ENCODE peak calls at places on chromosomes 12 and 14, in seven cellular contexts. One of them, this sample, is unnamed.

GRCh38 chr12:2112401-2112800 is 59.6 kb downstream of the CACNA1C start:
- DNase-seq in stomach: no peak
- DNase-seq in GM23338: no peak
- DNase-seq in HepG2: no peak
- DNase-seq in upper lobe of left lung: no peak
- DNase-seq in spleen: no peak
- DNase-seq in K562: no peak
- DNase-seq in this sample: no peak

GRCh38 chr14:77622562-77622961 is 6.1 kb upstream of the SPTLC2 start:
- DNase-seq in stomach: peak; percentile 87
- DNase-seq in GM23338: no peak
- DNase-seq in HepG2: no peak
- DNase-seq in upper lobe of left lung: peak; percentile 89
- DNase-seq in spleen: no peak
- DNase-seq in K562: no peak
- DNase-seq in this sample: no peak

GRCh38 chr12:118358008-118358359 is 14.7 kb downstream of the TAOK3 start:
- DNase-seq in stomach: no peak
- DNase-seq in GM23338: no peak
- DNase-seq in HepG2: no peak
- DNase-seq in upper lobe of left lung: no peak
- DNase-seq in spleen: no peak
- DNase-seq in K562: no peak
- DNase-seq in this sample: no peak

GRCh38 chr12:89862511-89863331 is 154.1 kb upstream of the ATP2B1 start:
- DNase-seq in stomach: no peak
- DNase-seq in GM23338: no peak
- DNase-seq in HepG2: no peak
- DNase-seq in upper lobe of left lung: peak; percentile 58
- DNase-seq in spleen: peak; percentile 72
- DNase-seq in K562: peak; percentile 16
- DNase-seq in this sample: no peak

GRCh38 chr12:131723532-131723931 is 12.6 kb downstream of the SFSWAP start:
- DNase-seq in stomach: no peak
- DNase-seq in GM23338: peak; percentile 87
- DNase-seq in HepG2: no peak
- DNase-seq in upper lobe of left lung: no peak
- DNase-seq in spleen: no peak
- DNase-seq in K562: no peak
- DNase-seq in this sample: no peak

GRCh38 chr12:29717540-29718100 is 66.1 kb downstream of the TMTC1 start:
- DNase-seq in stomach: no peak
- DNase-seq in GM23338: no peak
- DNase-seq in HepG2: no peak
- DNase-seq in upper lobe of left lung: no peak
- DNase-seq in spleen: no peak
- DNase-seq in K562: no peak
- DNase-seq in this sample: no peak

GRCh38 chr14:69315302-69315701 is 55.3 kb downstream of the GALNT16 start:
- DNase-seq in stomach: no peak
- DNase-seq in GM23338: no peak
- DNase-seq in HepG2: no peak
- DNase-seq in upper lobe of left lung: no peak
- DNase-seq in spleen: peak; percentile 41
- DNase-seq in K562: peak; percentile 21
- DNase-seq in this sample: no peak

GRCh38 chr12:98385636-98386035 is 129.8 kb upstream of the TMPO start:
- DNase-seq in stomach: no peak
- DNase-seq in GM23338: no peak
- DNase-seq in HepG2: no peak
- DNase-seq in upper lobe of left lung: no peak
- DNase-seq in spleen: no peak
- DNase-seq in K562: no peak
- DNase-seq in this sample: no peak

GRCh38 chr12:109993091-109993490 is 3.1 kb downstream of the GIT2 start:
- DNase-seq in stomach: no peak
- DNase-seq in GM23338: no peak
- DNase-seq in HepG2: no peak
- DNase-seq in upper lobe of left lung: no peak
- DNase-seq in spleen: no peak
- DNase-seq in K562: no peak
- DNase-seq in this sample: no peak

GRCh38 chr14:58749066-58749669 is 111.4 kb downstream of the DACT1 start:
- DNase-seq in stomach: peak; percentile 51
- DNase-seq in GM23338: no peak
- DNase-seq in HepG2: peak; percentile 4
- DNase-seq in upper lobe of left lung: peak; percentile 63
- DNase-seq in spleen: no peak
- DNase-seq in K562: peak; percentile 73
- DNase-seq in this sample: no peak

GRCh38 chr12:89352242-89352491 is 134 bp downstream of the DUSP6 start:
- DNase-seq in stomach: no peak
- DNase-seq in GM23338: no peak
- DNase-seq in HepG2: no peak
- DNase-seq in upper lobe of left lung: no peak
- DNase-seq in spleen: no peak
- DNase-seq in K562: no peak
- DNase-seq in this sample: no peak

GRCh38 chr12:18923721-18924120 is 185.8 kb downstream of the CAPZA3 start:
- DNase-seq in stomach: no peak
- DNase-seq in GM23338: no peak
- DNase-seq in HepG2: no peak
- DNase-seq in upper lobe of left lung: no peak
- DNase-seq in spleen: no peak
- DNase-seq in K562: no peak
- DNase-seq in this sample: no peak

GRCh38 chr12:130916251-130916911 is 37.3 kb upstream of the ADGRD1 start:
- DNase-seq in stomach: peak; percentile 54
- DNase-seq in GM23338: peak; percentile 85
- DNase-seq in HepG2: peak; percentile 42
- DNase-seq in upper lobe of left lung: peak; percentile 62
- DNase-seq in spleen: peak; percentile 78
- DNase-seq in K562: peak; percentile 78
- DNase-seq in this sample: peak; percentile 92

GRCh38 chr12:51391047-51391837 is at the start of gene GALNT6:
- DNase-seq in stomach: peak; percentile 82
- DNase-seq in GM23338: peak; percentile 87
- DNase-seq in HepG2: no peak
- DNase-seq in upper lobe of left lung: peak; percentile 69
- DNase-seq in spleen: peak; percentile 92
- DNase-seq in K562: peak; percentile 70
- DNase-seq in this sample: no peak

GRCh38 chr14:104690861-104691455 is 1.5 kb downstream of the INF2 start:
- DNase-seq in stomach: no peak
- DNase-seq in GM23338: no peak
- DNase-seq in HepG2: no peak
- DNase-seq in upper lobe of left lung: no peak
- DNase-seq in spleen: no peak
- DNase-seq in K562: no peak
- DNase-seq in this sample: no peak

GRCh38 chr12:50041461-50041860 is 15.9 kb upstream of the ASIC1 start:
- DNase-seq in stomach: no peak
- DNase-seq in GM23338: no peak
- DNase-seq in HepG2: no peak
- DNase-seq in upper lobe of left lung: no peak
- DNase-seq in spleen: peak; percentile 0
- DNase-seq in K562: peak; percentile 30
- DNase-seq in this sample: no peak

GRCh38 chr14:99675381-99675835 is 8.7 kb upstream of the CYP46A1 start:
- DNase-seq in stomach: no peak
- DNase-seq in GM23338: no peak
- DNase-seq in HepG2: no peak
- DNase-seq in upper lobe of left lung: no peak
- DNase-seq in spleen: peak; percentile 69
- DNase-seq in K562: no peak
- DNase-seq in this sample: no peak

GRCh38 chr14:77158175-77158908 is 16.8 kb upstream of the ZDHHC22 start:
- DNase-seq in stomach: no peak
- DNase-seq in GM23338: peak; percentile 68
- DNase-seq in HepG2: no peak
- DNase-seq in upper lobe of left lung: no peak
- DNase-seq in spleen: peak; percentile 36
- DNase-seq in K562: peak; percentile 52
- DNase-seq in this sample: no peak

GRCh38 chr12:91327889-91328288 is 145.3 kb upstream of the DCN start:
- DNase-seq in stomach: no peak
- DNase-seq in GM23338: no peak
- DNase-seq in HepG2: no peak
- DNase-seq in upper lobe of left lung: no peak
- DNase-seq in spleen: no peak
- DNase-seq in K562: no peak
- DNase-seq in this sample: no peak

GRCh38 chr14:72439707-72440106 is 454.2 kb downstream of the DPF3 start:
- DNase-seq in stomach: no peak
- DNase-seq in GM23338: no peak
- DNase-seq in HepG2: no peak
- DNase-seq in upper lobe of left lung: no peak
- DNase-seq in spleen: no peak
- DNase-seq in K562: no peak
- DNase-seq in this sample: no peak

GRCh38 chr14:51828017-51828797 is 32.2 kb upstream of the GNG2 start:
- DNase-seq in stomach: peak; percentile 34
- DNase-seq in GM23338: no peak
- DNase-seq in HepG2: no peak
- DNase-seq in upper lobe of left lung: peak; percentile 81
- DNase-seq in spleen: peak; percentile 90
- DNase-seq in K562: no peak
- DNase-seq in this sample: peak; percentile 57

GRCh38 chr12:25615119-25615518 is 62.0 kb upstream of the LMNTD1 start:
- DNase-seq in stomach: no peak
- DNase-seq in GM23338: no peak
- DNase-seq in HepG2: no peak
- DNase-seq in upper lobe of left lung: peak; percentile 25
- DNase-seq in spleen: no peak
- DNase-seq in K562: peak; percentile 62
- DNase-seq in this sample: no peak

GRCh38 chr12:132206093-132206434 is 61.8 kb downstream of the NOC4L start:
- DNase-seq in stomach: no peak
- DNase-seq in GM23338: no peak
- DNase-seq in HepG2: no peak
- DNase-seq in upper lobe of left lung: no peak
- DNase-seq in spleen: no peak
- DNase-seq in K562: no peak
- DNase-seq in this sample: no peak

GRCh38 chr12:7068994-7069346 is 8.5 kb downstream of the C1S start:
- DNase-seq in stomach: no peak
- DNase-seq in GM23338: no peak
- DNase-seq in HepG2: no peak
- DNase-seq in upper lobe of left lung: no peak
- DNase-seq in spleen: no peak
- DNase-seq in K562: peak; percentile 41
- DNase-seq in this sample: no peak
- H3K27ac ChIP-seq in stomach: no peak overlapping the region
- H3K27ac ChIP-seq in GM23338: no peak overlapping the region
- H3K27ac ChIP-seq in HepG2: no peak overlapping the region
- H3K27ac ChIP-seq in upper lobe of left lung: no peak overlapping the region
- H3K27ac ChIP-seq in spleen: no peak overlapping the region
- H3K27ac ChIP-seq in K562: peak overlapping the region; percentile 35
- H3K27ac ChIP-seq in this sample: no peak overlapping the region

DNA sequence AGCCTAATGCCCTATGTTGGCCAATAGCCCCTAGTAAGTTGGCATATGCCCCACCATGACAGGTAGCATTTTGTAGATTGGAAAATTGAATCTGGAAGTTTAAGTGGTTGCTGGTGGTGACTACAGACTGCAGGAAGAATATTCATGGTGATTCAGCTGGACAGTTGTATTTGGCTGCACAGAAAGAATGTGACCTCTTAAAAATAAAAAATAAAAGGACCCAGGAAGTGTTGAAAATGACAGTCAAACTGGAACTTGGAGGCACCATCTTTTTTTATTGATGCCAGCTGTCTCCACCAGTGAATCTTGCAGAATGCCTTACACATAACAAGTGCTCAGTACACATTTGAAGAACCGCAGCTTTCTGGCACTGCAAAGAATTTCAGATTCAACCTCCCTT is 73.9 kb downstream of the PRMT8 start:
- DNase-seq in stomach: no peak
- DNase-seq in GM23338: no peak
- DNase-seq in HepG2: no peak
- DNase-seq in upper lobe of left lung: no peak
- DNase-seq in spleen: no peak
- DNase-seq in K562: no peak
- DNase-seq in this sample: no peak
- TF ChIP-seq POLR2AphosphoS5 in stomach: no peak
- TF ChIP-seq POLR2AphosphoS5 in GM23338: no peak
- TF ChIP-seq POLR2AphosphoS5 in HepG2: no peak
- TF ChIP-seq POLR2AphosphoS5 in upper lobe of left lung: no peak
- TF ChIP-seq POLR2AphosphoS5 in spleen: no peak
- TF ChIP-seq POLR2AphosphoS5 in K562: no peak
- TF ChIP-seq POLR2AphosphoS5 in this sample: no peak

DNA sequence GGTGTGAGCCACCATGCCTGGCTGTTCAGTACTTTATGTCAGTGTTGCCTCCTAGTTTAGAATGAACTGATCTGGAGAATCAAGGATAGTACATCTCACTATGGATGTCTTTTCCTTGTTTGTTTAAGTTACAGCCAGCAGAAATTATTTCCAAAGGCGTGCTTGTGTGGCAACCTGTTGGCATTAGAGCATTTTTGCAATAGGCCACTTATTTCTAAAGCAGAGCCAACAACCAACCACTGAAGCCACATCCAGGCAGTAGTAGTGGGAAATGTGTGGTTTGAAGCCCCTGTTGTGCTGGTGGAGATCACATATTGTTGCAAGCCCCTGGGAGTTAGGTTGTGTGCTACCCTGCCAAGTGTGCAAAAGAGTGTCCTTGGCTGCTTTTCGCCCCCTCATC is 3.7 kb downstream of the ANO6 start:
- DNase-seq in stomach: no peak
- DNase-seq in GM23338: no peak
- DNase-seq in HepG2: no peak
- DNase-seq in upper lobe of left lung: no peak
- DNase-seq in spleen: no peak
- DNase-seq in K562: no peak
- DNase-seq in this sample: no peak
- H3K27ac ChIP-seq in stomach: no peak overlapping the region
- H3K27ac ChIP-seq in GM23338: no peak overlapping the region
- H3K27ac ChIP-seq in HepG2: no peak overlapping the region
- H3K27ac ChIP-seq in upper lobe of left lung: no peak overlapping the region
- H3K27ac ChIP-seq in spleen: no peak overlapping the region
- H3K27ac ChIP-seq in K562: no peak overlapping the region
- H3K27ac ChIP-seq in this sample: peak overlapping the region; percentile 97

DNA sequence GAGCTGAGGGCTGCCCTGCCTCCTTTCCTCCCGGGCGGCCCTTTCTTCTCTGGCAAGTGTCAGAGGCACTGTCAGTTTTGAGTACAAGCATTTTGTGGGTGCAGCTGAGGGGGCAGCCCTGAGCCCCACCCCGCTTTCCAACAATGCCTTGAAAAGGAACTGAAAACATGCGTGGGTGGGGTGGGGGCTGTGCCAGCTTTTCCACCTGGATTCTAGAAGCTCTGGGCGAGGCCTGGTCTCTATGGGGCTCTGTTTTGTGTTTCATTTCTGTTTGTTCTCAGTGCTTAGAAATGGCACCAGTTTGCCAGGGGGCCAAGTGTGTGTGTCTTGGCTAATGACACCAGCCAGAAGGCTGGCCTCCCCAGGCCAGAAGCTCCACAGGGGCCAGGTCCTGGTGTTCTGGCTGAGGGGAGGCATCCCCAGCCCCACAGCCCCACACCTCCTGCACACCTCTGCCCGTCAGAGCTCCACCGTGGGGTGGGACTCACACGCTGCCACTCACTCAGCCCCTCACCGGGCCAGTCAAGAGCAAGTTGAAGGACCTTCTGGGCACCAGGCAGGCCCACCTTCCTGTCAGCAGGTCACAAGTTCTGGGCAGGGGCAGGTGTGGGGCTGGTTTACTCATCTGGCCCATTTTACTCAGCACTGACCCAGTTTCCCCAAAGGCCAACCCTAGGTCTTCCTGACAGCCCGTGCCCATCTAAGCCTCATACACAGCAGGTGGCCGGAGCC is 155.1 kb downstream of the CALM1 start:
- DNase-seq in stomach: peak; percentile 40
- DNase-seq in GM23338: no peak
- DNase-seq in HepG2: no peak
- DNase-seq in upper lobe of left lung: no peak
- DNase-seq in spleen: peak; percentile 56
- DNase-seq in K562: no peak
- DNase-seq in this sample: no peak
- TF ChIP-seq POLR2AphosphoS5 in stomach: no peak
- TF ChIP-seq POLR2AphosphoS5 in GM23338: no peak
- TF ChIP-seq POLR2AphosphoS5 in HepG2: no peak
- TF ChIP-seq POLR2AphosphoS5 in upper lobe of left lung: no peak
- TF ChIP-seq POLR2AphosphoS5 in spleen: no peak
- TF ChIP-seq POLR2AphosphoS5 in K562: no peak
- TF ChIP-seq POLR2AphosphoS5 in this sample: peak; percentile 44

This sample was measured in esophagus muscularis mucosa.